ENCODE peak calls at places on chromosomes 4 and X, in four cellular contexts. F is right lobe of liver; C is activated CD4-positive, alpha-beta T cell treated with anti-CD3 and anti-CD28 coated beads, Interleukin-2, amount 50 U/mL, for 1 hour; S is kidney tubule cell. W is an unnamed sample.

GRCh38 chr4:7107166-7107905 is 39.5 kb upstream of the GRPEL1 start:
- DNase-seq in F (peak; percentile 31), C (no peak), S (no peak), W (no peak)

GRCh38 chr4:165628572-165628971 is 244.5 kb upstream of the TLL1 start:
- DNase-seq in F (no peak), C (no peak), S (no peak), W (no peak)

GRCh38 chr4:43339435-43339834 is 446.9 kb downstream of the GRXCR1 start:
- DNase-seq in F (no peak), C (no peak), S (peak; percentile 81), W (peak; percentile 87)

GRCh38 chrX:18389968-18390367 is 35.4 kb upstream of the CDKL5 start:
- DNase-seq in F (no peak), C (no peak), S (no peak), W (no peak)

GRCh38 chr4:70969076-70969475 is 24.4 kb upstream of the DCK start:
- DNase-seq in F (no peak), C (no peak), S (peak; percentile 74), W (peak; percentile 65)

GRCh38 chrX:79477691-79478090 is 110.6 kb upstream of the ITM2A start:
- DNase-seq in F (no peak), C (no peak), S (peak; percentile 16), W (peak; percentile 44)

GRCh38 chr4:74157116-74157742 is 689 bp upstream of the MTHFD2L start:
- DNase-seq in F (no peak), C (no peak), S (peak; percentile 48), W (peak; percentile 47)

GRCh38 chr4:186807131-186807530 is 83.5 kb upstream of the FAT1 start:
- DNase-seq in F (no peak), C (no peak), S (no peak), W (no peak)

GRCh38 chr4:54585321-54586000 is 72.3 kb upstream of the KIT start:
- DNase-seq in F (no peak), C (no peak), S (no peak), W (no peak)

GRCh38 chr4:44493924-44494323 is 45.3 kb upstream of the KCTD8 start:
- DNase-seq in F (no peak), C (no peak), S (peak; percentile 8), W (peak; percentile 8)

GRCh38 chr4:153451931-153452660 is 14.1 kb upstream of the TMEM131L start:
- DNase-seq in F (no peak), C (no peak), S (no peak), W (no peak)

GRCh38 chr4:52841707-52842456 is 20.2 kb upstream of the RASL11B start:
- DNase-seq in F (no peak), C (no peak), S (no peak), W (no peak)

GRCh38 chr4:165879581-165879980 is 6.5 kb downstream of the TLL1 start:
- DNase-seq in F (no peak), C (no peak), S (no peak), W (no peak)

GRCh38 chrX:103398321-103398937 is 22.1 kb downstream of the BEX3 start:
- DNase-seq in F (no peak), C (no peak), S (peak; percentile 79), W (peak; percentile 82)

GRCh38 chr4:79225360-79225759 is 100.5 kb downstream of the NAA11 start:
- DNase-seq in F (no peak), C (no peak), S (no peak), W (no peak)

GRCh38 chr4:105619193-105619931 is 66.9 kb downstream of the ARHGEF38 start:
- DNase-seq in F (peak; percentile 91), C (no peak), S (peak; percentile 71), W (peak; percentile 97)

GRCh38 chrX:15815779-15816452 is 25.6 kb downstream of the ZRSR2 start:
- DNase-seq in F (no peak), C (peak; percentile 4), S (peak; percentile 25), W (peak; percentile 15)

GRCh38 chr4:89117115-89117514 is 5.8 kb downstream of the TIGD2 start:
- DNase-seq in F (no peak), C (no peak), S (no peak), W (no peak)

GRCh38 chr4:138475116-138475515 is 233.0 kb upstream of the SLC7A11 start:
- DNase-seq in F (no peak), C (no peak), S (no peak), W (no peak)

GRCh38 chr4:184306949-184307348 is 89.3 kb upstream of the ENPP6 start:
- DNase-seq in F (no peak), C (no peak), S (peak; percentile 56), W (peak; percentile 63)

GRCh38 chrX:42420431-42420830 is 357.5 kb downstream of the PPP1R2C start:
- DNase-seq in F (no peak), C (no peak), S (no peak), W (no peak)

GRCh38 chr4:47334597-47335185 is 128.8 kb downstream of the COMMD8 start:
- DNase-seq in F (no peak), C (no peak), S (peak; percentile 30), W (peak; percentile 6)

GRCh38 chr4:113467581-113467980 is 294.0 kb downstream of the CAMK2D start:
- DNase-seq in F (no peak), C (no peak), S (peak; percentile 73), W (peak; percentile 91)

GRCh38 chrX:10482262-10482661 is 138.1 kb downstream of the MID1 start:
- DNase-seq in F (no peak), C (no peak), S (no peak), W (no peak)

GRCh38 chr4:183674153-183674552 is 15.1 kb downstream of the TRAPPC11 start:
- DNase-seq in F (no peak), C (no peak), S (no peak), W (no peak)

GRCh38 chr4:184453402-184454160 is 20.8 kb downstream of the IRF2 start:
- DNase-seq in F (no peak), C (peak; percentile 21), S (peak; percentile 73), W (peak; percentile 60)

GRCh38 chrX:150161092-150161672 is 201.9 kb upstream of the MAMLD1 start:
- DNase-seq in F (no peak), C (no peak), S (no peak), W (no peak)

GRCh38 chr4:73740353-73740778 is at the start of gene CXCL8:
- DNase-seq in F (peak; percentile 78), C (no peak), S (peak; percentile 93), W (peak; percentile 76)

GRCh38 chrX:95903490-95903889 is 781.2 kb upstream of the DIAPH2 start:
- DNase-seq in F (no peak), C (no peak), S (no peak), W (no peak)

GRCh38 chr4:44194365-44194764 is 254.2 kb downstream of the KCTD8 start:
- DNase-seq in F (no peak), C (no peak), S (peak; percentile 2), W (no peak)

GRCh38 chr4:115292320-115293092 is 179.1 kb upstream of the NDST4 start:
- DNase-seq in F (no peak), C (no peak), S (no peak), W (no peak)

GRCh38 chrX:108736509-108737479 is at the start of gene IRS4:
- DNase-seq in F (peak; percentile 47), C (no peak), S (peak; percentile 17), W (peak; percentile 0)

GRCh38 chr4:159480826-159481225 is 377.9 kb downstream of the RAPGEF2 start:
- DNase-seq in F (no peak), C (no peak), S (no peak), W (no peak)

GRCh38 chr4:30856795-30857564 is 136.8 kb downstream of the PCDH7 start:
- DNase-seq in F (no peak), C (no peak), S (no peak), W (no peak)

GRCh38 chr4:157898836-157899605 is 273.8 kb downstream of the GASK1B start:
- DNase-seq in F (no peak), C (no peak), S (peak; percentile 35), W (peak; percentile 66)

GRCh38 chr4:183284965-183285364 is 35.1 kb downstream of the CLDN22 start:
- DNase-seq in F (no peak), C (no peak), S (no peak), W (no peak)

W was measured in renal cortical epithelial cell.